ENCODE peak calls at places on chromosomes 11 and 22, in seven cellular contexts. F is GM12865; C is CD8-positive, alpha-beta T cell; G is endothelial cell of umbilical vein; Y is PC-3; X is NB4; L is choroid plexus epithelial cell. Z is an unnamed sample.

GRCh38 chr11:81007046-81007445 is 1566.2 kb upstream of the TENM4 start:
- DNase-seq in C (no peak), X (peak; percentile 8), G (peak; percentile 40), L (peak; percentile 68), F (no peak), Y (peak; percentile 63), Z (no peak)

GRCh38 chr11:128720522-128720985 is 26.7 kb downstream of the FLI1 start:
- DNase-seq in X (peak; percentile 62), C (no peak), Y (no peak), F (peak; percentile 89), L (peak; percentile 73), G (peak; percentile 58), Z (no peak)

GRCh38 chr11:6988506-6988905 is 31.6 kb downstream of the ZNF214 start:
- DNase-seq in G (no peak), X (no peak), Y (no peak), L (peak; percentile 72), C (no peak), F (no peak), Z (no peak)

GRCh38 chr22:20787746-20788626 is 14.1 kb downstream of the SERPIND1 start:
- DNase-seq in L (no peak), G (no peak), Y (no peak), X (no peak), C (no peak), F (no peak), Z (no peak)

GRCh38 chr22:49965291-49966040 is 4.9 kb downstream of the PIM3 start:
- DNase-seq in F (no peak), L (no peak), X (no peak), G (no peak), C (no peak), Y (no peak), Z (no peak)

GRCh38 chr11:72263363-72263762 is 19.4 kb upstream of the PHOX2A start:
- DNase-seq in L (peak; percentile 78), C (no peak), Y (peak; percentile 51), F (peak; percentile 8), X (peak; percentile 62), G (peak; percentile 17), Z (no peak)

GRCh38 chr22:39474351-39474991 is 17.7 kb downstream of the MGAT3 start:
- DNase-seq in G (no peak), F (no peak), Y (no peak), C (no peak), L (no peak), X (no peak), Z (no peak)

GRCh38 chr22:24106385-24107381 is 74.6 kb upstream of the SUSD2 start:
- DNase-seq in G (peak; percentile 5), Y (no peak), C (peak; percentile 16), X (peak; percentile 41), L (peak; percentile 9), F (peak; percentile 71), Z (no peak)

GRCh38 chr11:116605543-116605942 is 167.2 kb downstream of the BUD13 start:
- DNase-seq in C (no peak), L (peak; percentile 11), X (peak; percentile 65), G (peak; percentile 60), Y (peak; percentile 72), F (peak; percentile 56), Z (no peak)

GRCh38 chr11:112292785-112293407 is 32.2 kb upstream of the PLET1 start:
- DNase-seq in L (peak; percentile 95), G (peak; percentile 76), F (no peak), C (no peak), Y (peak; percentile 87), X (no peak), Z (peak; percentile 91)

GRCh38 chr11:82732734-82733443 is 775 bp downstream of the FAM181B start:
- DNase-seq in C (no peak), G (peak; percentile 6), Y (no peak), F (no peak), X (no peak), L (no peak), Z (no peak)

GRCh38 chr11:69674267-69674885 is 777 bp downstream of the LTO1 start:
- DNase-seq in C (no peak), Y (peak; percentile 80), F (peak; percentile 16), G (peak; percentile 56), L (peak; percentile 87), X (peak; percentile 56), Z (peak; percentile 53)

GRCh38 chr11:19698493-19699292 is 13.9 kb upstream of the NAV2 start:
- DNase-seq in F (no peak), G (no peak), Y (peak; percentile 38), L (peak; percentile 44), X (no peak), C (no peak), Z (no peak)

GRCh38 chr22:19466126-19466716 is 12.8 kb downstream of the UFD1 start:
- DNase-seq in G (no peak), F (no peak), Y (no peak), L (no peak), C (no peak), X (no peak), Z (no peak)

GRCh38 chr11:10331548-10332289 is 26.8 kb downstream of the ADM start:
- DNase-seq in C (no peak), F (no peak), L (no peak), X (no peak), Y (no peak), G (no peak), Z (no peak)

GRCh38 chr11:72411623-72412532 is 22.5 kb downstream of the CLPB start:
- DNase-seq in L (no peak), X (peak; percentile 82), C (no peak), F (peak; percentile 43), G (no peak), Y (no peak), Z (no peak)

GRCh38 chr11:47879259-47880184 is 31.4 kb upstream of the NUP160 start:
- DNase-seq in Y (no peak), C (no peak), F (peak; percentile 56), X (no peak), G (no peak), L (no peak), Z (no peak)

GRCh38 chr11:13210424-13210823 is 67.2 kb upstream of the BMAL1 start:
- DNase-seq in C (no peak), F (peak; percentile 61), Y (peak; percentile 82), X (peak; percentile 37), L (peak; percentile 86), G (peak; percentile 70), Z (peak; percentile 34)

GRCh38 chr22:30423296-30423958 is 2.1 kb upstream of the MTFP1 start:
- DNase-seq in Y (no peak), C (no peak), G (no peak), F (peak; percentile 56), X (peak; percentile 63), L (peak; percentile 84), Z (no peak)

DNA sequence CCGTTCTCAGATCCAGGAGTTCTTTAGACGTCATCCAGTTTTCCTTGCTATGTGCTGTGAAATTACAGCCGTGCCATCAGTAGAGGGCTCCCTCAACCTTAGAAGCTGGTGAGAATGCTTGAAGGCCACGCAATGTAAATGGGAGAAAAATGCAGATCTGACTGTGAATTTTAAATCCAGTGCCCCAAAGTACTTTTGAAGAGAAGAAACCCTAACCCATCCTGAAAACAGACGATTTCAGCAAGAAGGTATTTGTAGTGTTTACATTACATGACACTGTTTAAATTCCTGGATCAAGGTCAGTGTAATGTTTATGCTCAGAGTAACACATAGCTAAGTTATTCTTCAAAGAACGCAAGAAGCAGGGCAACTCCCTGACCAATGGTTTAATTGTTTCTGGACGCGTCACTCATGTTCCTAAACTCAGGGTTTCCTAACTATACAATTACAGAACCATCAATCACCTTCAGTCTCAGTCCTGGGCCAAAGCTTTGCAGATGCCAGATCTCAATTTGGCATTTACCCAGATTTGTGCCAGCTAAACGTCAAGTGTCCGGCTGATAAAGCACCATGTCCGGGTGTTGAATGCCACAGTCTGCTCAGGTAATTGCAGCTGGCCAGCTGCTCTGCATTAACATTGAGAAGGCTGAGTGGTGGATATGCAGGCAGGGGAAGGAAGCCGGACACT is 38.2 kb downstream of the ADAMTS8 start:
- DNase-seq in G (peak; percentile 32), C (no peak), L (peak; percentile 89), Y (peak; percentile 78), X (peak; percentile 48), F (no peak), Z (no peak)
- TF ChIP-seq CTCF in G (no peak), C (no peak), L (peak; percentile 68), Y (peak; percentile 90), X (peak; percentile 38), F (no peak), Z (peak; percentile 65)

GRCh38 chr11:61507962-61508824 is at the start of gene LRRC10B:
- DNase-seq in X (peak; percentile 67), C (no peak), L (no peak), G (no peak), F (peak; percentile 9), Y (no peak), Z (no peak)
- H3K4me3 ChIP-seq in X (no peak within 1 kb of the TSS), C (peak within 1 kb of the TSS; percentile 30), L (no peak within 1 kb of the TSS), G (no peak within 1 kb of the TSS), F (no peak within 1 kb of the TSS), Y (peak within 1 kb of the TSS; percentile 47), Z (peak within 1 kb of the TSS; percentile 24)

GRCh38 chr11:132452616-132453015 is 1079.7 kb downstream of the OPCML start:
- DNase-seq in L (no peak), Y (no peak), C (no peak), X (no peak), F (no peak), G (no peak), Z (no peak)
- TF ChIP-seq CTCF in L (no peak), Y (no peak), C (no peak), X (no peak), F (no peak), G (no peak), Z (no peak)

GRCh38 chr22:37425800-37426531 is 1.3 kb downstream of the ELFN2 start:
- DNase-seq in L (peak; percentile 48), G (peak; percentile 7), Y (no peak), F (no peak), C (no peak), X (peak; percentile 47), Z (no peak)
- H3K4me3 ChIP-seq in L (peak overlapping the region; percentile 61), G (no peak overlapping the region), Y (peak overlapping the region; percentile 87), F (no peak overlapping the region), C (no peak overlapping the region), X (no peak overlapping the region), Z (no peak overlapping the region)

Z was measured in AG04449.